ENCODE peak calls at places on chromosomes 13 and 19, in four cellular contexts. One of them, this sample, is unnamed.

GRCh38 chr19:22634450-22634827 is 315 bp downstream of the ZNF492 start:
- DNase-seq in HCT116: no peak
- DNase-seq in HL-60: no peak
- DNase-seq in endothelial cell of umbilical vein: no peak
- DNase-seq in this sample: peak

GRCh38 chr13:94858856-94859811 is 146.8 kb upstream of the SOX21 start:
- DNase-seq in endothelial cell of umbilical vein: peak
- DNase-seq in HL-60: no peak
- DNase-seq in HCT116: no peak
- DNase-seq in this sample: no peak

GRCh38 chr19:29843180-29844051 is 31.6 kb downstream of the CCNE1 start:
- DNase-seq in HL-60: no peak
- DNase-seq in HCT116: no peak
- DNase-seq in endothelial cell of umbilical vein: no peak
- DNase-seq in this sample: no peak

GRCh38 chr19:1690570-1691307 is 38.3 kb upstream of the TCF3 start:
- DNase-seq in endothelial cell of umbilical vein: no peak
- DNase-seq in HL-60: peak
- DNase-seq in HCT116: no peak
- DNase-seq in this sample: peak

GRCh38 chr13:110396913-110397379 is 89.9 kb downstream of the COL4A2 start:
- DNase-seq in HCT116: no peak
- DNase-seq in HL-60: no peak
- DNase-seq in endothelial cell of umbilical vein: no peak
- DNase-seq in this sample: no peak

GRCh38 chr13:99859178-99860177 is 112.1 kb downstream of the ZIC5 start:
- DNase-seq in HL-60: no peak
- DNase-seq in endothelial cell of umbilical vein: no peak
- DNase-seq in HCT116: no peak
- DNase-seq in this sample: no peak

GRCh38 chr19:56369886-56370676 is 23.3 kb downstream of the ZNF582 start:
- DNase-seq in endothelial cell of umbilical vein: peak
- DNase-seq in HCT116: no peak
- DNase-seq in HL-60: no peak
- DNase-seq in this sample: no peak

GRCh38 chr19:12939908-12940533 is 1.6 kb downstream of the CALR start:
- DNase-seq in HCT116: no peak
- DNase-seq in HL-60: peak
- DNase-seq in endothelial cell of umbilical vein: no peak
- DNase-seq in this sample: no peak

GRCh38 chr13:92657565-92657964 is 569.0 kb upstream of the GPC6 start:
- DNase-seq in endothelial cell of umbilical vein: no peak
- DNase-seq in HCT116: no peak
- DNase-seq in HL-60: no peak
- DNase-seq in this sample: no peak

GRCh38 chr13:87147076-87147475 is 524.1 kb upstream of the SLITRK5 start:
- DNase-seq in HL-60: no peak
- DNase-seq in endothelial cell of umbilical vein: no peak
- DNase-seq in HCT116: no peak
- DNase-seq in this sample: no peak

GRCh38 chr13:78700121-78700910 is 41.4 kb upstream of the OBI1 start:
- DNase-seq in HL-60: no peak
- DNase-seq in HCT116: no peak
- DNase-seq in endothelial cell of umbilical vein: peak
- DNase-seq in this sample: peak

GRCh38 chr13:51453959-51454703 is 1.3 kb upstream of the INTS6 start:
- DNase-seq in endothelial cell of umbilical vein: peak
- DNase-seq in HCT116: no peak
- DNase-seq in HL-60: no peak
- DNase-seq in this sample: peak

GRCh38 chr13:84430015-84430414 is 547.7 kb upstream of the SLITRK1 start:
- DNase-seq in HCT116: no peak
- DNase-seq in endothelial cell of umbilical vein: no peak
- DNase-seq in HL-60: no peak
- DNase-seq in this sample: no peak

GRCh38 chr13:20525144-20525600 is 485 bp downstream of the CRYL1 start:
- DNase-seq in endothelial cell of umbilical vein: peak
- DNase-seq in HCT116: no peak
- DNase-seq in HL-60: no peak
- DNase-seq in this sample: no peak

GRCh38 chr13:34247596-34247995 is 429.6 kb downstream of the RFC3 start:
- DNase-seq in endothelial cell of umbilical vein: no peak
- DNase-seq in HCT116: no peak
- DNase-seq in HL-60: no peak
- DNase-seq in this sample: no peak

GRCh38 chr19:867301-867793 is 7.9 kb downstream of the CFD start:
- DNase-seq in endothelial cell of umbilical vein: no peak
- DNase-seq in HCT116: no peak
- DNase-seq in HL-60: no peak
- DNase-seq in this sample: no peak

GRCh38 chr13:50733392-50733791 is 110.1 kb downstream of the DLEU7 start:
- DNase-seq in endothelial cell of umbilical vein: no peak
- DNase-seq in HCT116: no peak
- DNase-seq in HL-60: no peak
- DNase-seq in this sample: no peak

GRCh38 chr19:30249911-30250310 is 122.3 kb upstream of the ZNF536 start:
- DNase-seq in HCT116: no peak
- DNase-seq in HL-60: no peak
- DNase-seq in endothelial cell of umbilical vein: no peak
- DNase-seq in this sample: no peak

GRCh38 chr13:39363393-39363792 is 239.6 kb downstream of the LHFPL6 start:
- DNase-seq in endothelial cell of umbilical vein: no peak
- DNase-seq in HL-60: no peak
- DNase-seq in HCT116: no peak
- DNase-seq in this sample: no peak

GRCh38 chr19:47331931-47332547 is at the start of gene C5AR2:
- DNase-seq in HCT116: no peak
- DNase-seq in endothelial cell of umbilical vein: no peak
- DNase-seq in HL-60: no peak
- DNase-seq in this sample: no peak

GRCh38 chr13:101552797-101553196 is 100.3 kb downstream of the ITGBL1 start:
- DNase-seq in HCT116: no peak
- DNase-seq in HL-60: no peak
- DNase-seq in endothelial cell of umbilical vein: no peak
- DNase-seq in this sample: no peak

GRCh38 chr19:30391554-30392551 is 19.7 kb downstream of the ZNF536 start:
- DNase-seq in endothelial cell of umbilical vein: no peak
- DNase-seq in HCT116: no peak
- DNase-seq in HL-60: no peak
- DNase-seq in this sample: no peak

GRCh38 chr19:28290963-28291657 is 921.8 kb downstream of the UQCRFS1 start:
- DNase-seq in HCT116: no peak
- DNase-seq in HL-60: no peak
- DNase-seq in endothelial cell of umbilical vein: no peak
- DNase-seq in this sample: no peak

GRCh38 chr13:110364081-110364480 is 57.0 kb downstream of the COL4A2 start:
- DNase-seq in endothelial cell of umbilical vein: no peak
- DNase-seq in HL-60: no peak
- DNase-seq in HCT116: no peak
- DNase-seq in this sample: no peak

GRCh38 chr19:48415395-48415794 is 21.9 kb downstream of the GRIN2D start:
- DNase-seq in HCT116: peak
- DNase-seq in HL-60: no peak
- DNase-seq in endothelial cell of umbilical vein: peak
- DNase-seq in this sample: peak

GRCh38 chr13:76620036-76620435 is 266.2 kb downstream of the KCTD12 start:
- DNase-seq in HL-60: no peak
- DNase-seq in endothelial cell of umbilical vein: no peak
- DNase-seq in HCT116: no peak
- DNase-seq in this sample: no peak

GRCh38 chr19:24166055-24166454 is 79.1 kb downstream of the ZNF254 start:
- DNase-seq in HCT116: no peak
- DNase-seq in endothelial cell of umbilical vein: no peak
- DNase-seq in HL-60: no peak
- DNase-seq in this sample: no peak

GRCh38 chr19:12244370-12244769 is 50.3 kb downstream of the ZNF44 start:
- DNase-seq in HL-60: no peak
- DNase-seq in HCT116: no peak
- DNase-seq in endothelial cell of umbilical vein: no peak
- DNase-seq in this sample: no peak

GRCh38 chr13:95924389-95924994 is 128.7 kb downstream of the UGGT2 start:
- DNase-seq in endothelial cell of umbilical vein: peak
- DNase-seq in HL-60: peak
- DNase-seq in HCT116: peak
- DNase-seq in this sample: no peak

GRCh38 chr19:1234041-1234669 is 3.6 kb downstream of the CBARP start:
- DNase-seq in HCT116: no peak
- DNase-seq in endothelial cell of umbilical vein: no peak
- DNase-seq in HL-60: no peak
- DNase-seq in this sample: no peak

GRCh38 chr13:31352467-31352866 is 152.7 kb downstream of the B3GLCT start:
- DNase-seq in HCT116: no peak
- DNase-seq in endothelial cell of umbilical vein: no peak
- DNase-seq in HL-60: no peak
- DNase-seq in this sample: no peak

GRCh38 chr19:32041681-32042292 is 303.6 kb upstream of the ZNF507 start:
- DNase-seq in HL-60: peak
- DNase-seq in HCT116: no peak
- DNase-seq in endothelial cell of umbilical vein: no peak
- DNase-seq in this sample: peak

GRCh38 chr13:113935523-113935922 is 38.4 kb downstream of the C13orf46 start:
- DNase-seq in HCT116: no peak
- DNase-seq in endothelial cell of umbilical vein: peak
- DNase-seq in HL-60: no peak
- DNase-seq in this sample: peak

GRCh38 chr19:46661735-46662592 is 982 bp upstream of the DACT3 start:
- DNase-seq in HCT116: peak
- DNase-seq in endothelial cell of umbilical vein: peak
- DNase-seq in HL-60: peak
- DNase-seq in this sample: peak

GRCh38 chr19:38690832-38691231 is 43.4 kb downstream of the ACTN4 start:
- DNase-seq in HCT116: no peak
- DNase-seq in endothelial cell of umbilical vein: no peak
- DNase-seq in HL-60: no peak
- DNase-seq in this sample: no peak

GRCh38 chr19:38692458-38693379 is 45.3 kb downstream of the ACTN4 start:
- DNase-seq in HCT116: no peak
- DNase-seq in HL-60: no peak
- DNase-seq in endothelial cell of umbilical vein: no peak
- DNase-seq in this sample: peak

GRCh38 chr19:38693380-38694223 is 46.2 kb downstream of the ACTN4 start:
- DNase-seq in HL-60: peak
- DNase-seq in HCT116: peak
- DNase-seq in endothelial cell of umbilical vein: peak
- DNase-seq in this sample: no peak

GRCh38 chr19:38690146-38690545 is 42.7 kb downstream of the ACTN4 start:
- DNase-seq in endothelial cell of umbilical vein: no peak
- DNase-seq in HCT116: no peak
- DNase-seq in HL-60: no peak
- DNase-seq in this sample: no peak

GRCh38 chr19:38691938-38692457 is 44.5 kb downstream of the ACTN4 start:
- DNase-seq in HL-60: no peak
- DNase-seq in endothelial cell of umbilical vein: no peak
- DNase-seq in HCT116: peak
- DNase-seq in this sample: peak
- TF ChIP-seq POLR2AphosphoS5 in HL-60: peak
- TF ChIP-seq POLR2AphosphoS5 in endothelial cell of umbilical vein: no peak
- TF ChIP-seq POLR2AphosphoS5 in HCT116: peak
- TF ChIP-seq POLR2AphosphoS5 in this sample: peak

GRCh38 chr13:35378939-35379338 is 97.5 kb downstream of the MAB21L1 start:
- DNase-seq in HCT116: no peak
- DNase-seq in HL-60: no peak
- DNase-seq in endothelial cell of umbilical vein: peak
- DNase-seq in this sample: no peak
- H3K27ac ChIP-seq in HCT116: no peak
- H3K27ac ChIP-seq in HL-60: no peak
- H3K27ac ChIP-seq in endothelial cell of umbilical vein: no peak
- H3K27ac ChIP-seq in this sample: no peak

DNA sequence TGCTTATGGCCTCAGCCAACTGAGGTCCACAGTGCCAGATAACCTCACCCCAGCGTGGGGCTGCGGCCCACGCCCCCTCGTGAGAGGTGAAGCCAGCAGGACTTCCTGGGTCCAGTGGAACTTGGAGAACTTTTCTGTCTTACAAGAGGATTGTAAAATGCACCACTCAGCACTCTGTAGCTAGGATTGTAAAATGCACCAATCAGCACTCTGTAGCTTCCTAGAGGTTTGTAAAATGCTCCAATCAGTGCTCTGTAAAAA is 109.1 kb downstream of the AKAP11 start:
- DNase-seq in HL-60: no peak
- DNase-seq in HCT116: no peak
- DNase-seq in endothelial cell of umbilical vein: no peak
- DNase-seq in this sample: no peak
- TF ChIP-seq POLR2AphosphoS5 in HL-60: no peak
- TF ChIP-seq POLR2AphosphoS5 in HCT116: no peak
- TF ChIP-seq POLR2AphosphoS5 in endothelial cell of umbilical vein: no peak
- TF ChIP-seq POLR2AphosphoS5 in this sample: no peak

DNA sequence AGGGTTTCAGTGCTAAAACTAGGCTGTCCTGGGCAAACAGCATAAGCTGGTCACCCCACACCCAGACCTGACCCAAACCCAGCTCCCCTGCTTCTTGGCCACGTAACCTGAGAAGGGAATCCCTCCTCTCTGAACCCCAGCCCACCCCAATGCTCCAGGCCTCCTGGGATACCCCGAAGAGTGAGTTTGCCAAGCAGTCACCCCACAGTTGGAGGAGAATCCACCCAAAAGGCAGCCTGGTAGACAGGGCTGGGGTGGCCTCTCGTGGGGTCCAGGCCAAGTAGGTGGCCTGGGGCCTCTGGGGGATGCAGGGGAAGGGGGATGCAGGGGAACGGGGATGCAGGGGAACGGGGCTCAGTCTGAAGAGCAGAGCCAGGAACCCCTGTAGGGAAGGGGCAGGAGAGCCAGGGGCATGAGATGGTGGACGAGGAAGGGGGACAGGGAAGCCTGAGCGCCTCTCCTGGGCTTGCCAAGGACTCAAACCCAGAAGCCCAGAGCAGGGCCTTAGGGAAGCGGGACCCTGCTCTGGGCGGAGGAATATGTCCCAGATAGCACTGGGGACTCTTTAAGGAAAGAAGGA is 2.8 kb downstream of the PPP1R12C start:
- DNase-seq in HCT116: no peak
- DNase-seq in endothelial cell of umbilical vein: no peak
- DNase-seq in HL-60: no peak
- DNase-seq in this sample: peak
- H3K27ac ChIP-seq in HCT116: peak
- H3K27ac ChIP-seq in endothelial cell of umbilical vein: peak
- H3K27ac ChIP-seq in HL-60: no peak
- H3K27ac ChIP-seq in this sample: peak

GRCh38 chr19:9139609-9140158 is 513 bp upstream of the ZNF317 start:
- DNase-seq in HL-60: no peak
- DNase-seq in HCT116: no peak
- DNase-seq in endothelial cell of umbilical vein: peak
- DNase-seq in this sample: no peak
- TF ChIP-seq POLR2AphosphoS5 in HL-60: no peak
- TF ChIP-seq POLR2AphosphoS5 in HCT116: no peak
- TF ChIP-seq POLR2AphosphoS5 in endothelial cell of umbilical vein: no peak
- TF ChIP-seq POLR2AphosphoS5 in this sample: no peak

GRCh38 chr19:2978467-2978767 is 1.1 kb downstream of the TLE6 start:
- DNase-seq in HCT116: no peak
- DNase-seq in HL-60: no peak
- DNase-seq in endothelial cell of umbilical vein: no peak
- DNase-seq in this sample: no peak
- H3K27ac ChIP-seq in HCT116: peak
- H3K27ac ChIP-seq in HL-60: no peak
- H3K27ac ChIP-seq in endothelial cell of umbilical vein: no peak
- H3K27ac ChIP-seq in this sample: no peak